ENCODE peak calls at places on chromosome 15, in five cellular contexts. W, A, L, T and K are unnamed samples.

GRCh38 chr15:23038741-23039150 is 623 bp downstream of the TUBGCP5 start:
- DNase-seq in W (no peak), A (peak; percentile 18), T (peak; percentile 46), L (peak; percentile 60), K (no peak)

GRCh38 chr15:39896837-39897236 is 23.2 kb downstream of the GPR176 start:
- DNase-seq in W (no peak), A (no peak), T (no peak), L (peak; percentile 88), K (no peak)

GRCh38 chr15:73655724-73656123 is 22.5 kb upstream of the NPTN start:
- DNase-seq in T (no peak), L (no peak), W (no peak), A (no peak), K (no peak)

GRCh38 chr15:100987143-100987542 is 68.0 kb downstream of the LRRK1 start:
- DNase-seq in W (no peak), T (no peak), A (no peak), L (peak; percentile 16), K (peak; percentile 23)

GRCh38 chr15:85381850-85382751 is 1.7 kb downstream of the AKAP13 start:
- DNase-seq in T (no peak), L (no peak), W (no peak), A (no peak), K (peak; percentile 11)

GRCh38 chr15:67574981-67575632 is 32.6 kb downstream of the MAP2K5 start:
- DNase-seq in L (no peak), A (no peak), T (no peak), W (no peak), K (peak; percentile 4)

GRCh38 chr15:69158843-69159240 is 1.6 kb upstream of the GLCE start:
- DNase-seq in L (no peak), T (no peak), W (no peak), A (no peak), K (no peak)

GRCh38 chr15:58864602-58865419 is 68.7 kb downstream of the SLTM start:
- DNase-seq in T (peak; percentile 84), L (peak; percentile 32), A (no peak), W (peak; percentile 33), K (peak; percentile 76)

GRCh38 chr15:101505610-101506337 is 16.3 kb upstream of the PCSK6 start:
- DNase-seq in A (no peak), W (no peak), T (no peak), L (no peak), K (no peak)

GRCh38 chr15:43516185-43516584 is 1.2 kb upstream of the MAP1A start:
- DNase-seq in A (no peak), W (no peak), L (peak; percentile 66), T (no peak), K (peak; percentile 16)

GRCh38 chr15:74240002-74240568 is 4.0 kb downstream of the CCDC33 start:
- DNase-seq in T (peak; percentile 85), L (peak; percentile 59), A (peak; percentile 88), W (peak; percentile 95), K (no peak)

GRCh38 chr15:40906947-40907802 is 12.9 kb downstream of the VPS18 start:
- DNase-seq in A (peak; percentile 75), L (no peak), W (peak; percentile 74), T (peak; percentile 61), K (no peak)

GRCh38 chr15:57861805-57862586 is 155.5 kb downstream of the POLR2M start:
- DNase-seq in L (peak; percentile 81), A (no peak), W (no peak), T (no peak), K (no peak)

GRCh38 chr15:94293411-94294402 is 62.3 kb downstream of the MCTP2 start:
- DNase-seq in L (peak; percentile 21), W (no peak), T (no peak), A (no peak), K (no peak)

GRCh38 chr15:88912500-88912921 is 668 bp downstream of the MFGE8 start:
- DNase-seq in W (no peak), L (peak; percentile 45), T (peak; percentile 78), A (no peak), K (peak; percentile 29)

GRCh38 chr15:74438696-74439316 is 5.0 kb upstream of the SEMA7A start:
- DNase-seq in L (peak; percentile 75), W (peak; percentile 77), T (peak; percentile 91), A (peak; percentile 68), K (peak; percentile 83)

GRCh38 chr15:68574051-68574450 is 4.7 kb upstream of the CORO2B start:
- DNase-seq in L (no peak), A (no peak), W (no peak), T (no peak), K (no peak)

GRCh38 chr15:70289191-70289955 is 191.7 kb upstream of the TLE3 start:
- DNase-seq in T (peak; percentile 75), W (peak; percentile 87), L (no peak), A (no peak), K (peak; percentile 85)

GRCh38 chr15:64004582-64004981 is 41.7 kb downstream of the DAPK2 start:
- DNase-seq in L (peak; percentile 77), T (no peak), A (peak; percentile 80), W (peak; percentile 80), K (no peak)
- H3K27ac ChIP-seq in L (no peak overlapping the region), T (no peak overlapping the region), A (peak overlapping the region; percentile 83), W (no peak overlapping the region), K (no peak overlapping the region)

DNA sequence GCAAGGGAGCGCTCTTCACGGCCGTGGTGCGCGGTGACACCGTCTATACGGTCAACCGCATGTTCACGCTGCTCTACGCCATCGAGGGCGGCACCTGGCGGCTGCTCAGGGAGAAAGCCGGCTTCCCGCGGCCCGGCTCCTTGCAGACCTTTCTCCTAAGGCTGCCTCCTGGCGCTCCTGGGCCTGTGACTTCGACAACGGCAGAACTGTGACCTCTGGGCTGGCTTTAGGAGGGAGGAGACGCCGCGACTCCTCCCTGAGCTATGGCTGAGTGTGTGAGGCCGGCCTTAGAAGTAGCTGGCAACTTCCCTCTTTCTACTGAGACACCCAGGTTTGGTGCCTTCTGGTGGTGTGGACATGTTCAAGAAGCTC is 1.4 kb downstream of the KBTBD13 start:
- DNase-seq in W (peak; percentile 79), L (no peak), T (peak; percentile 96), A (peak; percentile 89), K (peak; percentile 75)
- TF ChIP-seq CTCF in W (peak; percentile 63), L (peak; percentile 35), T (peak; percentile 87), A (peak; percentile 75), K (peak; percentile 69)

DNA sequence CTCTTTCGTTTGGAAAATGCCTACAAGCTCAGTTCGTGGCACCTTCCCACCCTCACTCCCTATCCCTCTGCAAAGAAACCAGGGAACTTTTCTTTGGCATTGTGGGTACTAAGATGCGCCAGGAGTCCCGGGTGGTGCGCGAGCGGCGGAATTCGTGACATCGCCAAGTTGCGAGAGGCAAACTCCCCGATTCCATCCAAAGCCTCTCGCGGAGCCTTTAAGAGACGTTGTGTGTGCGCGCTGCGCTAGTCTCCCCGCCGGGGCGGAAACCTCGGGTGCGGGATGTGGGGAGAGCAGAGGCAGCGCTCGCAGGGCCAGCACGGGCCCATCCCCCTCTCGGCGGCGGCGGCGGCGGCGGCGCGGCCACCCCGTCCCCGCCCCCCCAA is 443 bp upstream of the NR2F2 start:
- DNase-seq in A (peak; percentile 66), L (peak; percentile 90), W (no peak), T (no peak), K (no peak)
- H3K4me3 ChIP-seq in A (peak overlapping the region; percentile 59), L (peak overlapping the region; percentile 65), W (peak overlapping the region; percentile 89), T (peak overlapping the region; percentile 78), K (peak overlapping the region; percentile 75)

DNA sequence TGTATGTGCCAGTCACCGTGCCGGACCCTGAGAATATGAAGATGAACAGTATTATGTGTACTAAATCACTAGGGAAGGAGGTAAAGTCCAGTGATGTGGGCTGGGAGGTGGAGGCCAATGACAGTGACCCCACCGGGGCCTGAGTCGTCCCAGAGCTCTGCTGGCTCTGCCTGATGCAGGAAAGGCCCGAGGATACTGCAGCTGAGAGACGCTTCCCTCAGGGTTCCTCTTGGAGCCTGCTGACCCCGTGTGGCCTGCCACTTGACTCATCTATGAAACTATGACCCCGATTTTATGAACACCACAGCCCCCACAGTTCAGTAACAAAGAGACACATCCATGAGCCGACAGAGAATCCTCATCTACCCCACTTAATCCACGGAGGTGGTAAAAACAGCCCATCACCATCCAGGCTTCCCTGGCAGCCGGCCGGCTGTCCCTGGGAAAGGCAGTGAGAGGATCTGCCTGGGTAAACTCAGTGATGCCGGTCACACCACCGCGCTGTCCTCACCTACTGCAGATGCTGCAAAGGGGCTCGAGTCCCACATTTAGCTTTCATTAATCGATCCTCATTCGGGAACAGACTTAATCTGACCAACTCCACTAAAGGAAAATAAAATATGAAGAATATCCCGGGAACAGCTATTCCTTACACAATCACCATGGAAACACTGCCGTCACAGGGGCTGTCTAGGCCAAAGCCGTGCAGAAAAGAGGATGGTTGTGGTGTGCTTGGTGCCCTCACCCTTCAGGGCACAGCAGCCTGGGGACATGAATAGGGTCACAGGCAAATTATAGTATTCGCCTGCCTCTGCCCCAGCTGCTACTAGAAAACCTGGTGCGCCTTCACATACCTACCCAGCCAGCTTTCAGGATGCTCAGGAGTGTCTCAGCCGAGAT is 82.9 kb downstream of the ARRDC4 start:
- DNase-seq in W (no peak), L (no peak), A (no peak), T (no peak), K (no peak)
- H3K27ac ChIP-seq in W (no peak overlapping the region), L (no peak overlapping the region), A (no peak overlapping the region), T (no peak overlapping the region), K (no peak overlapping the region)

DNA sequence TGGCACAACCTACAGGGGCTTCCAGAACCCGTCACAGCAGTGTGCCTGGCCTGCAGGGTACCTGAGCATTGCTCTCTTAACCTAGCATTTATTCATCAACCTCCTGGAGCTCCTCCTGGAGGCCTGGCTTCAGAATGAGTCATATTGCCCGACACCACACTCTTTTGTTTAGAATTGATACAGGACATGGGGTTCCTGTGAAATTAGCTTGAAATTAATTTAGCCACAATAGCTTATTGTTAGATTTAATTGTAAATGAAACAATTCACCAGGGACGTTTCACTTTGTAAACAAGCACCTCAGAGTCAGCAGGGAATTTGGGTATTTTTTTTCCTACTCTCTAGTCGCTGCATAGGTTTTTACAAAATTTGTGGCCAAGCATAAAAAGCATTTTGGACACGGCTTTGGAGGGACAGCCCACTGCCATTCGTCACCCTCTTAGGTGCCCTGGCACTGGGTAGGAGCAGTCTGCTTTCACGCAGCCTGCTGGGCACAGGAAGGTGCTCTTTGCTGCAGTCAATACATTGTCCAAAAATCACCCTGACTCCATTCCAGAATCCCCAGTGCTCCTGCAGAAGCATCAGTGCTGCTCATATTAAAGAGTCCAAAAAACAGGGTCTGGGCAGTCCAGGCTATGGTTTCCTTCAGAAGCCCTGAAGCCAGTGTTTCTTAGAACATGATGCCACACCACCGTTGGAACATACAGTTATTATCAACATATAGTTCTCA is 60.8 kb upstream of the MEF2A start:
- DNase-seq in W (no peak), A (no peak), T (peak; percentile 59), L (peak; percentile 24), K (no peak)
- TF ChIP-seq CTCF in W (no peak), A (no peak), T (peak; percentile 39), L (peak; percentile 31), K (peak; percentile 22)

DNA sequence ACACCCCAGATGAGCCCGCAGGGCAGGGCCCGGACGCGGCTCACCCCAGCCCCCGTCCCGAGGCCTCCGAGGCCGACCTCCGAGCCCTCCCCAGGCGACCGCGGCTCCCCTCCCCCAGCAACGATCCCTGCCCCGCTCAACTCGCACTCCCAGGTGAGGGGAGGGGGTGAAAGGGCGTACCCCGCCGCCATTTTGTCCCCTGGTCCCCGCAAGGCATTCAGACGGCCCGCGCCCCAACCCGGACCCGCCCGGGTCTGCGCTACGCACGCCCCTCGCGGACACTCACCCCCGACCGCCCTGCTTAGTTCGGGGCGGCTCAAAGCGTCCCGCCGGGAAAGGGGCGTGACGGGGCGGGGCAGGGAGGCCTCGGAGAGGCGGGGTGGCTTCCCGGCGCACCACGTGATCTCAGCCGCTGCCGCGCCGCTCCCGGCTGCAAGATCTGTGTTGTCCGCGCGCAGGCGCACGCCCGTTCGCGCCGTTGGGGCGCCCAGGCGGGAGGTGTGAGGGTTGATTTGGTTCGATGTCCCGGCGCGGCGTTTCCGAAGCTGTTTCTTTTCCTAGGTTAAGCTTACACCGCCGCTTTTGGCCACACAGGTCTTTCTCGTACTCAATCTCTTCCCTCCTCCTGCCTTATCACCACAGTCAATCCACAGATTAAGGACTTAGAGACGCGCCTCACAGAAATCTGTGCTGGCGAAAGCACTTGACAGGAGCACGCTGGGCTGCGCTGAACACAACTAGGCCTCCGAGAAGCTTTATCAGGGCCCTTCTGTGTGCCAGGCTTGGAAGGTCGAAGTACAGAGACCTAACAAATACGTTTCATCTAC is at the start of gene SCAPER:
- DNase-seq in W (peak; percentile 93), A (peak; percentile 95), L (peak; percentile 83), T (peak; percentile 97), K (peak; percentile 90)
- H3K4me3 ChIP-seq in W (peak within 1 kb of the TSS; percentile 75), A (peak within 1 kb of the TSS; percentile 61), L (peak within 1 kb of the TSS; percentile 76), T (peak within 1 kb of the TSS; percentile 79), K (peak within 1 kb of the TSS; percentile 78)